ENCODE peak calls at places on chromosomes 7 and 10, in nine cellular contexts. J is brain microvascular endothelial cell; V is activated CD4-positive, alpha-beta T cell treated with anti-CD3 and anti-CD28 coated beads, Interleukin-2, amount 50 U/mL, for 24 hours; B is choroid plexus epithelial cell; R is LoVo; P is activated naive CD8-positive, alpha-beta T cell treated with anti-CD3 and anti-CD28 coated beads, Interleukin-2, amount 50 U/mL, for 24 hours; M is amniotic stem cell; K is Right ventricle myocardium inferior; T is stimulated activated CD4-positive, alpha-beta T cell treated with anti-CD3 and anti-CD28 coated beads, Interleukin-12 subunit alpha, Interleukin-12 subunit beta, amount 100 ng/mL, for 4 hours. L is an unnamed sample.

GRCh38 chr7:67311901-67312300 is 315.3 kb downstream of the TYW1 start:
- DNase-seq in K (no peak), J (peak; percentile 68), B (peak; percentile 87), M (no peak), V (no peak), R (no peak), T (no peak), P (no peak), L (no peak)

GRCh38 chr7:67821116-67821515 is 824.5 kb downstream of the TYW1 start:
- DNase-seq in B (no peak), R (no peak), J (no peak), V (no peak), T (no peak), K (no peak), P (no peak), M (no peak), L (no peak)

GRCh38 chr10:33249659-33250058 is 84.8 kb downstream of the NRP1 start:
- DNase-seq in B (no peak), R (no peak), M (no peak), K (no peak), V (no peak), J (no peak), T (no peak), P (no peak), L (no peak)

GRCh38 chr10:37948210-37948609 is 28.2 kb downstream of the ZNF25 start:
- DNase-seq in T (no peak), R (no peak), J (no peak), K (no peak), M (no peak), P (no peak), B (no peak), V (no peak), L (no peak)

GRCh38 chr7:119175916-119176627 is 951.6 kb downstream of the ANKRD7 start:
- DNase-seq in J (peak; percentile 65), B (peak; percentile 80), M (peak; percentile 3), R (peak; percentile 71), K (no peak), V (no peak), T (no peak), P (peak; percentile 13), L (no peak)

GRCh38 chr10:78947226-78947625 is 121.5 kb upstream of the ZMIZ1 start:
- DNase-seq in B (no peak), R (no peak), T (no peak), V (no peak), J (no peak), P (no peak), K (no peak), M (no peak), L (no peak)

GRCh38 chr10:35421553-35422178 is 85.4 kb downstream of the CCNY start:
- DNase-seq in B (peak; percentile 93), T (no peak), M (peak; percentile 74), J (peak; percentile 90), P (no peak), K (no peak), V (no peak), R (peak; percentile 46), L (no peak)

GRCh38 chr10:986881-987634 is 1.2 kb upstream of the GTPBP4 start:
- DNase-seq in R (peak; percentile 19), K (no peak), M (no peak), J (peak; percentile 58), B (peak; percentile 78), T (no peak), V (no peak), P (no peak), L (no peak)

GRCh38 chr10:11631890-11632587 is 20.6 kb upstream of the USP6NL start:
- DNase-seq in K (no peak), R (no peak), T (peak; percentile 6), M (no peak), J (no peak), B (no peak), V (peak; percentile 21), P (no peak), L (peak; percentile 79)

GRCh38 chr7:13894956-13895355 is 94.5 kb downstream of the ETV1 start:
- DNase-seq in V (no peak), J (no peak), T (no peak), K (no peak), R (no peak), P (no peak), B (no peak), M (no peak), L (no peak)

GRCh38 chr7:143429770-143430698 is 13.2 kb upstream of the TAS2R60 start:
- DNase-seq in B (peak; percentile 24), K (no peak), T (no peak), P (no peak), R (no peak), V (no peak), M (no peak), J (no peak), L (no peak)

GRCh38 chr10:16712883-16713282 is 104.3 kb downstream of the RSU1 start:
- DNase-seq in K (no peak), V (no peak), B (no peak), T (no peak), J (no peak), P (no peak), R (no peak), M (no peak), L (no peak)

GRCh38 chr10:28676297-28676967 is 889 bp upstream of the BAMBI start:
- DNase-seq in K (peak; percentile 75), R (no peak), T (no peak), V (no peak), B (peak; percentile 22), M (no peak), J (no peak), P (peak; percentile 6), L (no peak)

GRCh38 chr7:157684596-157685429 is 348.0 kb downstream of the DNAJB6 start:
- DNase-seq in R (no peak), J (no peak), T (no peak), P (no peak), K (no peak), M (no peak), B (no peak), V (no peak), L (peak; percentile 56)

GRCh38 chr7:102080371-102081243 is 206.1 kb upstream of the SH2B2 start:
- DNase-seq in M (no peak), V (no peak), T (no peak), R (no peak), J (no peak), B (peak; percentile 4), P (no peak), K (no peak), L (no peak)

GRCh38 chr7:18648849-18649758 is 153.6 kb downstream of the HDAC9 start:
- DNase-seq in P (no peak), T (no peak), R (no peak), K (no peak), M (no peak), B (peak; percentile 77), J (no peak), V (no peak), L (no peak)

GRCh38 chr7:33807779-33808482 is 97.4 kb upstream of the BMPER start:
- DNase-seq in K (peak; percentile 64), T (no peak), M (peak; percentile 60), V (no peak), P (peak; percentile 12), J (peak; percentile 89), B (peak; percentile 93), R (peak; percentile 5), L (no peak)

GRCh38 chr10:59991117-59991516 is 84.8 kb upstream of the CCDC6 start:
- DNase-seq in K (no peak), V (no peak), R (no peak), J (no peak), T (no peak), B (no peak), P (no peak), M (no peak), L (no peak)

GRCh38 chr7:143519411-143520131 is 41.9 kb downstream of the TAS2R41 start:
- DNase-seq in B (peak; percentile 96), J (peak; percentile 92), R (peak; percentile 53), T (no peak), K (peak; percentile 51), M (no peak), V (no peak), P (no peak), L (no peak)

GRCh38 chr7:116952640-116953371 is 495 bp upstream of the ST7 start:
- DNase-seq in T (no peak), R (peak; percentile 52), J (peak; percentile 67), B (peak; percentile 66), K (peak; percentile 83), V (no peak), M (no peak), P (no peak), L (no peak)

GRCh38 chr10:35446439-35446838 is 110.1 kb downstream of the CCNY start:
- DNase-seq in J (no peak), T (no peak), R (peak; percentile 8), K (no peak), M (no peak), V (no peak), B (no peak), P (no peak), L (no peak)

GRCh38 chr10:130766071-130766470 is 545.5 kb downstream of the TCERG1L start:
- DNase-seq in J (no peak), B (no peak), P (no peak), M (no peak), V (no peak), R (no peak), K (no peak), T (no peak), L (no peak)

GRCh38 chr10:74293686-74294365 is 142.8 kb downstream of the ADK start:
- DNase-seq in P (no peak), T (no peak), B (peak; percentile 84), M (peak; percentile 8), V (no peak), K (no peak), J (peak; percentile 39), R (peak; percentile 40), L (no peak)

GRCh38 chr10:86684305-86684704 is 16.0 kb downstream of the LDB3 start:
- DNase-seq in T (no peak), J (peak; percentile 6), V (no peak), K (no peak), P (no peak), R (no peak), B (peak; percentile 25), M (no peak), L (no peak)

GRCh38 chr10:82564353-82565218 is 689.6 kb downstream of the NRG3 start:
- DNase-seq in R (no peak), K (no peak), T (no peak), B (no peak), P (no peak), J (no peak), M (no peak), V (no peak), L (no peak)

GRCh38 chr10:86538547-86538946 is 17.0 kb upstream of the WAPL start:
- DNase-seq in T (no peak), J (no peak), R (no peak), K (no peak), P (no peak), M (no peak), B (no peak), V (no peak), L (no peak)

GRCh38 chr7:157771-158251 is 34.6 kb upstream of the FAM20C start:
- DNase-seq in B (no peak), J (no peak), P (no peak), K (peak; percentile 40), V (no peak), T (no peak), R (no peak), M (no peak), L (no peak)

L was measured in natural killer cell treated with Interleukin-12 subunit alpha and Interleukin-12 subunit beta and Interleukin-15 and Interleukin-18, amount 100 ng/mL, for 72 hours.